ENCODE peak calls at places on chromosomes 12 and 14, in nine cellular contexts. One of them, this sample, is unnamed. For H3K4me1, the result is how much of the 10 kb centered on the place peaks cover.

GRCh38 chr12:85804663-85805062 is 31.5 kb downstream of the RASSF9 start:
- DNase-seq in esophagus muscularis mucosa: no peak
- DNase-seq in breast epithelium: no peak
- DNase-seq in Panc1: no peak
- DNase-seq in K562: no peak
- DNase-seq in spleen: no peak
- DNase-seq in transverse colon: no peak
- DNase-seq in HepG2: no peak
- DNase-seq in GM23338: no peak
- DNase-seq in this sample: no peak

GRCh38 chr12:104549820-104550480 is 93.2 kb downstream of the CHST11 start:
- DNase-seq in HepG2: no peak
- DNase-seq in spleen: no peak
- DNase-seq in K562: no peak
- DNase-seq in transverse colon: no peak
- DNase-seq in breast epithelium: no peak
- DNase-seq in GM23338: no peak
- DNase-seq in esophagus muscularis mucosa: no peak
- DNase-seq in Panc1: no peak
- DNase-seq in this sample: no peak

GRCh38 chr12:24510581-24511125 is 438.2 kb downstream of the BCAT1 start:
- DNase-seq in esophagus muscularis mucosa: no peak
- DNase-seq in HepG2: no peak
- DNase-seq in GM23338: no peak
- DNase-seq in transverse colon: no peak
- DNase-seq in breast epithelium: no peak
- DNase-seq in K562: no peak
- DNase-seq in spleen: no peak
- DNase-seq in Panc1: no peak
- DNase-seq in this sample: no peak

GRCh38 chr12:95739561-95740313 is 50.8 kb downstream of the NTN4 start:
- DNase-seq in GM23338: no peak
- DNase-seq in breast epithelium: peak
- DNase-seq in spleen: peak
- DNase-seq in transverse colon: no peak
- DNase-seq in K562: no peak
- DNase-seq in Panc1: no peak
- DNase-seq in esophagus muscularis mucosa: no peak
- DNase-seq in HepG2: no peak
- DNase-seq in this sample: no peak

GRCh38 chr12:99287136-99287535 is 360.4 kb upstream of the GARIN6 start:
- DNase-seq in K562: no peak
- DNase-seq in HepG2: no peak
- DNase-seq in transverse colon: no peak
- DNase-seq in esophagus muscularis mucosa: no peak
- DNase-seq in breast epithelium: no peak
- DNase-seq in Panc1: no peak
- DNase-seq in spleen: no peak
- DNase-seq in GM23338: peak
- DNase-seq in this sample: no peak

GRCh38 chr14:23937121-23937692 is 16.4 kb upstream of the DHRS4 start:
- DNase-seq in transverse colon: no peak
- DNase-seq in breast epithelium: no peak
- DNase-seq in esophagus muscularis mucosa: no peak
- DNase-seq in GM23338: no peak
- DNase-seq in Panc1: no peak
- DNase-seq in K562: no peak
- DNase-seq in spleen: no peak
- DNase-seq in HepG2: no peak
- DNase-seq in this sample: no peak

GRCh38 chr14:63644741-63645140 is 3.1 kb upstream of the WDR89 start:
- DNase-seq in transverse colon: no peak
- DNase-seq in Panc1: no peak
- DNase-seq in breast epithelium: no peak
- DNase-seq in spleen: no peak
- DNase-seq in HepG2: no peak
- DNase-seq in K562: no peak
- DNase-seq in GM23338: no peak
- DNase-seq in esophagus muscularis mucosa: no peak
- DNase-seq in this sample: no peak

GRCh38 chr12:77992760-77993159 is 162.1 kb downstream of the NAV3 start:
- DNase-seq in HepG2: no peak
- DNase-seq in transverse colon: no peak
- DNase-seq in Panc1: no peak
- DNase-seq in GM23338: no peak
- DNase-seq in breast epithelium: no peak
- DNase-seq in K562: no peak
- DNase-seq in spleen: no peak
- DNase-seq in esophagus muscularis mucosa: no peak
- DNase-seq in this sample: no peak

GRCh38 chr14:88901991-88902390 is 77.5 kb downstream of the TTC8 start:
- DNase-seq in spleen: no peak
- DNase-seq in esophagus muscularis mucosa: peak
- DNase-seq in K562: no peak
- DNase-seq in GM23338: no peak
- DNase-seq in Panc1: no peak
- DNase-seq in transverse colon: no peak
- DNase-seq in breast epithelium: no peak
- DNase-seq in HepG2: no peak
- DNase-seq in this sample: no peak

GRCh38 chr14:88904864-88905263 is 80.4 kb downstream of the TTC8 start:
- DNase-seq in GM23338: no peak
- DNase-seq in Panc1: no peak
- DNase-seq in spleen: no peak
- DNase-seq in esophagus muscularis mucosa: peak
- DNase-seq in transverse colon: no peak
- DNase-seq in K562: no peak
- DNase-seq in breast epithelium: no peak
- DNase-seq in HepG2: no peak
- DNase-seq in this sample: no peak

GRCh38 chr14:88904206-88904647 is 79.8 kb downstream of the TTC8 start:
- DNase-seq in K562: no peak
- DNase-seq in breast epithelium: no peak
- DNase-seq in spleen: no peak
- DNase-seq in esophagus muscularis mucosa: no peak
- DNase-seq in HepG2: no peak
- DNase-seq in GM23338: no peak
- DNase-seq in transverse colon: no peak
- DNase-seq in Panc1: no peak
- DNase-seq in this sample: no peak

GRCh38 chr14:88902850-88903249 is 78.4 kb downstream of the TTC8 start:
- DNase-seq in K562: no peak
- DNase-seq in breast epithelium: no peak
- DNase-seq in HepG2: no peak
- DNase-seq in transverse colon: no peak
- DNase-seq in esophagus muscularis mucosa: peak
- DNase-seq in spleen: no peak
- DNase-seq in Panc1: no peak
- DNase-seq in GM23338: no peak
- DNase-seq in this sample: no peak

DNA sequence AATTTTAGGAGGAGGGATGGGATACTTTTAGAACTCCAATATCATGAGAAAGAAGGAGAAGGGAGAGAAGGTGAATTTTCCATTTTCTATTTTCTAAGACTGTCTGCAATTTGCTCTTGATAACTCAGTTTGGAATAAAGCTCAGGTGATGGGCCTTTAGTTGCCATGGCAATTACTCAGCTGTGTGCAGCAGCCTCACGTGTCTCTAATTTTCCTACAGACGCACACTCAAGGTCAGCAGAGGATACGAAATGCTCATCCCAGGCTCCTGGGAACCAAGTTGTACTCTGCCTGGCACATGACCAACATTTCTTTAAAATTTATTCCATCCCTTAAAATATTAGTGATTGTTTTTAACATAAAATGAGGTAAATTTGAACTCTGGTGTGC is 76.7 kb downstream of the TTC8 start:
- DNase-seq in GM23338: no peak
- DNase-seq in K562: no peak
- DNase-seq in HepG2: no peak
- DNase-seq in breast epithelium: no peak
- DNase-seq in spleen: no peak
- DNase-seq in Panc1: no peak
- DNase-seq in transverse colon: no peak
- DNase-seq in esophagus muscularis mucosa: no peak
- DNase-seq in this sample: no peak
- TF ChIP-seq POLR2AphosphoS5 in GM23338: no peak
- TF ChIP-seq POLR2AphosphoS5 in K562: no peak
- TF ChIP-seq POLR2AphosphoS5 in HepG2: no peak
- TF ChIP-seq POLR2AphosphoS5 in breast epithelium: no peak
- TF ChIP-seq POLR2AphosphoS5 in spleen: no peak
- TF ChIP-seq POLR2AphosphoS5 in Panc1: no peak
- TF ChIP-seq POLR2AphosphoS5 in transverse colon: no peak
- TF ChIP-seq POLR2AphosphoS5 in esophagus muscularis mucosa: no peak
- TF ChIP-seq POLR2AphosphoS5 in this sample: no peak

DNA sequence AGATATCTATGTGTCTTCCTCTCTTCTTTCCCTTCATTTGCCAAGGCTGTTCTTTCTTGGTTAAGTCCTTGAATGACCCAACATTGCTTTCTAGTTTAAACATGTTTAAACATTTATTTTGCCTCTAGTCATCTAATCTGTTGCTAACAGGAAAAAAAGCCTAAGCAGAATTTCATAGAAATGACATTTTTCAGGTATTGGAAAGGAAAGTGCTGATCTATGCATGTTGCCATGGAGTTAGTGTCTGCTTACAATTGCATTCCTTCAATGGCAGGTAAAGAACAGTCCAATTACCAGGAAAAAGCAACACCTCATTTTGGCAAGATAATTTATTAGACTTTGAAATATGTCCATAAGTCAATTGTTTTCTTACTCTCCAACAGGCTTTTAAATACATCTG is 21.5 kb upstream of the SLC2A13 start:
- DNase-seq in transverse colon: no peak
- DNase-seq in HepG2: no peak
- DNase-seq in Panc1: no peak
- DNase-seq in GM23338: no peak
- DNase-seq in K562: no peak
- DNase-seq in spleen: no peak
- DNase-seq in breast epithelium: no peak
- DNase-seq in esophagus muscularis mucosa: no peak
- DNase-seq in this sample: no peak
- H3K4me1 ChIP-seq in transverse colon: under half
- H3K4me1 ChIP-seq in HepG2: under half
- H3K4me1 ChIP-seq in Panc1: under half
- H3K4me1 ChIP-seq in GM23338: under half
- H3K4me1 ChIP-seq in K562: under half
- H3K4me1 ChIP-seq in spleen: under half
- H3K4me1 ChIP-seq in breast epithelium: under half
- H3K4me1 ChIP-seq in esophagus muscularis mucosa: under half
- H3K4me1 ChIP-seq in this sample: under half

GRCh38 chr14:54625158-54625557 is 58.2 kb downstream of the SAMD4A start:
- DNase-seq in GM23338: peak
- DNase-seq in K562: no peak
- DNase-seq in HepG2: no peak
- DNase-seq in breast epithelium: no peak
- DNase-seq in esophagus muscularis mucosa: no peak
- DNase-seq in Panc1: no peak
- DNase-seq in spleen: no peak
- DNase-seq in transverse colon: no peak
- DNase-seq in this sample: no peak

GRCh38 chr14:54629635-54630360 is 62.9 kb downstream of the SAMD4A start:
- DNase-seq in spleen: no peak
- DNase-seq in K562: no peak
- DNase-seq in breast epithelium: no peak
- DNase-seq in HepG2: no peak
- DNase-seq in transverse colon: no peak
- DNase-seq in Panc1: no peak
- DNase-seq in GM23338: no peak
- DNase-seq in esophagus muscularis mucosa: no peak
- DNase-seq in this sample: no peak

GRCh38 chr14:54627325-54627717 is 60.4 kb downstream of the SAMD4A start:
- DNase-seq in transverse colon: no peak
- DNase-seq in Panc1: no peak
- DNase-seq in breast epithelium: no peak
- DNase-seq in spleen: no peak
- DNase-seq in esophagus muscularis mucosa: no peak
- DNase-seq in K562: no peak
- DNase-seq in GM23338: peak
- DNase-seq in HepG2: no peak
- DNase-seq in this sample: no peak

GRCh38 chr14:54629183-54629582 is 62.3 kb downstream of the SAMD4A start:
- DNase-seq in K562: no peak
- DNase-seq in GM23338: no peak
- DNase-seq in breast epithelium: no peak
- DNase-seq in HepG2: no peak
- DNase-seq in esophagus muscularis mucosa: no peak
- DNase-seq in Panc1: no peak
- DNase-seq in spleen: no peak
- DNase-seq in transverse colon: no peak
- DNase-seq in this sample: no peak

DNA sequence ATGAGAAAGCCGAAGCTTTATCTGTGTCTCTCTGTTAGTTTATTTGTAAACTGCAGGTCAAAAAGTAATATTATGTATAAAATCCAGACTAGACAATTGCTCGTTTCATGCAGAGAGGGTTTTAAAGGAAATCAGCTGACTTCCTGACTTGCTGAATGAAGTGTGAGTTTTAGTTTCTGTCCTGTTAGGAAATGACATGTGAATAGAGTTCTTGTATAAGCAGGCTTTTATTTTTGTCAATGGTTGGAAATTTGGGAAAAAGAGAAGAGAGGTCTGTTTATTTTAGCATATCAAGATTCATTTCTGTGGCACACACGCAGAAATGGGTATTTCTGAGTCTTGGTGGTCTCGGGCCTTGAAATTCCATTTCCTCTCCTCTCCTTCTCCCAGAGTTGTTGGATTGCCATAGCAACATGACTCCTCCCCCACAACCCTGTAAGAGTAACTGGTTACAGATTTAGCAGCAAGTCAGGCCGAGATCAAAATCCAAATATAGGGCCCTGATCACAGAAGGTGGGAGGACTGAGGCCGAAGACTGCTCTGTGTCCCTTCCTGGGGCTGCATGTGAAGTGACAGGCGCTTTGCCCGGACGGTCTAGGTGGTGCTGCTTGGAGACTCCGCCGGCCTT is 60.9 kb downstream of the SAMD4A start:
- DNase-seq in transverse colon: no peak
- DNase-seq in GM23338: peak
- DNase-seq in breast epithelium: no peak
- DNase-seq in esophagus muscularis mucosa: no peak
- DNase-seq in spleen: peak
- DNase-seq in HepG2: no peak
- DNase-seq in K562: no peak
- DNase-seq in Panc1: no peak
- DNase-seq in this sample: no peak
- TF ChIP-seq POLR2AphosphoS5 in transverse colon: no peak
- TF ChIP-seq POLR2AphosphoS5 in GM23338: no peak
- TF ChIP-seq POLR2AphosphoS5 in breast epithelium: no peak
- TF ChIP-seq POLR2AphosphoS5 in esophagus muscularis mucosa: no peak
- TF ChIP-seq POLR2AphosphoS5 in spleen: peak
- TF ChIP-seq POLR2AphosphoS5 in HepG2: no peak
- TF ChIP-seq POLR2AphosphoS5 in K562: no peak
- TF ChIP-seq POLR2AphosphoS5 in Panc1: no peak
- TF ChIP-seq POLR2AphosphoS5 in this sample: no peak

GRCh38 chr12:6424848-6425247 is 19.9 kb upstream of the CD27 start:
- DNase-seq in Panc1: no peak
- DNase-seq in HepG2: no peak
- DNase-seq in spleen: no peak
- DNase-seq in K562: peak
- DNase-seq in transverse colon: no peak
- DNase-seq in GM23338: no peak
- DNase-seq in breast epithelium: no peak
- DNase-seq in esophagus muscularis mucosa: no peak
- DNase-seq in this sample: no peak
- H3K4me1 ChIP-seq in Panc1: under half
- H3K4me1 ChIP-seq in HepG2: half or more
- H3K4me1 ChIP-seq in spleen: under half
- H3K4me1 ChIP-seq in K562: under half
- H3K4me1 ChIP-seq in transverse colon: under half
- H3K4me1 ChIP-seq in GM23338: under half
- H3K4me1 ChIP-seq in breast epithelium: under half
- H3K4me1 ChIP-seq in esophagus muscularis mucosa: under half
- H3K4me1 ChIP-seq in this sample: under half

GRCh38 chr12:25972783-25973182 is 14.3 kb downstream of the RASSF8 start:
- DNase-seq in GM23338: no peak
- DNase-seq in HepG2: no peak
- DNase-seq in transverse colon: no peak
- DNase-seq in K562: no peak
- DNase-seq in Panc1: no peak
- DNase-seq in esophagus muscularis mucosa: no peak
- DNase-seq in spleen: no peak
- DNase-seq in breast epithelium: no peak
- DNase-seq in this sample: no peak
- TF ChIP-seq POLR2AphosphoS5 in GM23338: no peak
- TF ChIP-seq POLR2AphosphoS5 in HepG2: no peak
- TF ChIP-seq POLR2AphosphoS5 in transverse colon: no peak
- TF ChIP-seq POLR2AphosphoS5 in K562: no peak
- TF ChIP-seq POLR2AphosphoS5 in Panc1: no peak
- TF ChIP-seq POLR2AphosphoS5 in esophagus muscularis mucosa: no peak
- TF ChIP-seq POLR2AphosphoS5 in spleen: no peak
- TF ChIP-seq POLR2AphosphoS5 in breast epithelium: no peak
- TF ChIP-seq POLR2AphosphoS5 in this sample: no peak